ENCODE peak calls at places on chromosomes 12 and 14, in five cellular contexts. Z is BJ, R is cardiac fibroblast, U is fibroblast of lung, L is foreskin fibroblast. D is an unnamed sample.

GRCh38 chr14:71214241-71214640 is 307.0 kb downstream of the PCNX1 start:
- DNase-seq in Z (no peak), R (no peak), U (no peak), L (no peak), D (no peak)

GRCh38 chr12:111335811-111336210 is 33.1 kb downstream of the PHETA1 start:
- DNase-seq in Z (no peak), R (no peak), U (no peak), L (no peak), D (no peak)

GRCh38 chr12:119208626-119209061 is 29.9 kb downstream of the HSPB8 start:
- DNase-seq in Z (peak; percentile 1), R (peak; percentile 59), U (peak; percentile 5), L (no peak), D (no peak)

GRCh38 chr12:80598004-80598606 is 109.3 kb upstream of the MYF6 start:
- DNase-seq in Z (no peak), R (peak; percentile 91), U (peak; percentile 86), L (peak; percentile 87), D (no peak)

GRCh38 chr12:3491938-3492867 is 1.2 kb downstream of the PRMT8 start:
- DNase-seq in Z (no peak), R (peak; percentile 55), U (peak; percentile 53), L (peak; percentile 85), D (peak; percentile 60)

GRCh38 chr12:124498178-124498869 is 69.1 kb downstream of the NCOR2 start:
- DNase-seq in Z (no peak), R (peak; percentile 73), U (peak; percentile 83), L (peak; percentile 51), D (no peak)

GRCh38 chr12:84562331-84562730 is 350.3 kb downstream of the SLC6A15 start:
- DNase-seq in Z (no peak), R (no peak), U (no peak), L (no peak), D (no peak)

GRCh38 chr14:26056232-26056631 is 541.6 kb downstream of the NOVA1 start:
- DNase-seq in Z (no peak), R (no peak), U (no peak), L (no peak), D (no peak)

GRCh38 chr14:87745507-87746118 is 247.4 kb downstream of the GALC start:
- DNase-seq in Z (no peak), R (peak; percentile 42), U (peak; percentile 31), L (peak; percentile 51), D (peak; percentile 53)

GRCh38 chr14:45085004-45085403 is 1.1 kb downstream of the PRPF39 start:
- DNase-seq in Z (no peak), R (peak; percentile 41), U (peak; percentile 17), L (peak; percentile 25), D (peak; percentile 30)

GRCh38 chr14:66572836-66573235 is 64.9 kb downstream of the GPHN start:
- DNase-seq in Z (no peak), R (peak; percentile 10), U (peak; percentile 56), L (peak; percentile 17), D (no peak)

GRCh38 chr14:95511687-95512086 is 4.8 kb downstream of the SYNE3 start:
- DNase-seq in Z (no peak), R (no peak), U (no peak), L (no peak), D (no peak)

GRCh38 chr14:49959822-49960408 is 67.0 kb downstream of the ARF6 start:
- DNase-seq in Z (no peak), R (no peak), U (no peak), L (no peak), D (no peak)

GRCh38 chr14:21589317-21589716 is 9.4 kb upstream of the OR10G3 start:
- DNase-seq in Z (no peak), R (no peak), U (no peak), L (no peak), D (no peak)

GRCh38 chr14:55097894-55098560 is 31.0 kb upstream of the LGALS3 start:
- DNase-seq in Z (no peak), R (no peak), U (peak; percentile 27), L (no peak), D (peak; percentile 57)

GRCh38 chr14:52076334-52076733 is 7.5 kb upstream of the NID2 start:
- DNase-seq in Z (no peak), R (peak; percentile 87), U (peak; percentile 77), L (peak; percentile 96), D (no peak)

GRCh38 chr14:77986808-77987207 is 183.4 kb upstream of the NRXN3 start:
- DNase-seq in Z (no peak), R (no peak), U (peak; percentile 23), L (no peak), D (no peak)

GRCh38 chr14:77988096-77988870 is 181.9 kb upstream of the NRXN3 start:
- DNase-seq in Z (no peak), R (no peak), U (peak; percentile 62), L (no peak), D (no peak)

GRCh38 chr14:77991128-77991772 is 178.9 kb upstream of the NRXN3 start:
- DNase-seq in Z (no peak), R (no peak), U (no peak), L (no peak), D (peak; percentile 33)

GRCh38 chr14:77989441-77989891 is 180.7 kb upstream of the NRXN3 start:
- DNase-seq in Z (no peak), R (no peak), U (peak; percentile 22), L (no peak), D (no peak)

GRCh38 chr14:77988966-77989365 is 181.2 kb upstream of the NRXN3 start:
- DNase-seq in Z (peak; percentile 16), R (peak; percentile 77), U (peak; percentile 98), L (peak; percentile 25), D (no peak)
- H3K4me3 ChIP-seq in Z (no peak overlapping the region), R (no peak overlapping the region), U (no peak overlapping the region), L (no peak overlapping the region), D (no peak overlapping the region)

GRCh38 chr12:52543985-52544888 is 8.7 kb downstream of the KRT71 start:
- DNase-seq in Z (no peak), R (peak; percentile 5), U (peak; percentile 11), L (peak; percentile 9), D (no peak)

GRCh38 chr12:52542785-52543318 is 10.1 kb downstream of the KRT71 start:
- DNase-seq in Z (no peak), R (no peak), U (no peak), L (no peak), D (no peak)

GRCh38 chr12:52540531-52540930 is 12.4 kb downstream of the KRT71 start:
- DNase-seq in Z (no peak), R (no peak), U (no peak), L (no peak), D (no peak)

GRCh38 chr12:52541709-52542108 is 11.2 kb downstream of the KRT71 start:
- DNase-seq in Z (no peak), R (no peak), U (no peak), L (no peak), D (no peak)

GRCh38 chr12:52542157-52542556 is 10.8 kb downstream of the KRT71 start:
- DNase-seq in Z (no peak), R (no peak), U (no peak), L (no peak), D (no peak)
- TF ChIP-seq CTCF in Z (no peak), R (no peak), U (no peak), L (no peak), D (no peak)

GRCh38 chr12:851343-851742 is 98.2 kb downstream of the RAD52 start:
- DNase-seq in Z (no peak), R (peak; percentile 13), U (peak; percentile 67), L (peak; percentile 62), D (no peak)

GRCh38 chr12:849192-849527 is 96.8 kb downstream of the WNK1 start:
- DNase-seq in Z (no peak), R (no peak), U (no peak), L (no peak), D (no peak)

GRCh38 chr12:852864-853263 is 96.6 kb downstream of the RAD52 start:
- DNase-seq in Z (no peak), R (no peak), U (no peak), L (no peak), D (no peak)

GRCh38 chr12:848519-849191 is 96.3 kb downstream of the WNK1 start:
- DNase-seq in Z (no peak), R (peak; percentile 72), U (peak; percentile 59), L (no peak), D (no peak)

GRCh38 chr12:851913-852312 is 97.6 kb downstream of the RAD52 start:
- DNase-seq in Z (peak; percentile 23), R (peak; percentile 85), U (peak; percentile 79), L (peak; percentile 82), D (peak; percentile 62)
- H3K4me3 ChIP-seq in Z (no peak overlapping the region), R (no peak overlapping the region), U (no peak overlapping the region), L (peak overlapping the region; percentile 11), D (no peak overlapping the region)

GRCh38 chr14:100271247-100271939 is 32.4 kb downstream of the YY1 start:
- DNase-seq in Z (no peak), R (peak; percentile 34), U (no peak), L (no peak), D (peak; percentile 37)
- TF ChIP-seq CTCF in Z (peak; percentile 24), R (peak; percentile 20), U (peak; percentile 26), L (peak; percentile 23), D (peak; percentile 39)

GRCh38 chr12:93273834-93274705 is 103.7 kb upstream of the NUDT4 start:
- DNase-seq in Z (no peak), R (no peak), U (no peak), L (no peak), D (no peak)
- H3K4me3 ChIP-seq in Z (no peak overlapping the region), R (no peak overlapping the region), U (no peak overlapping the region), L (no peak overlapping the region), D (no peak overlapping the region)